ENCODE peak calls at places on chromosomes 11 and 22, in nine cellular contexts. Z is bronchial epithelial cell; O is PC-9; R is AG10803; S is HCT116; D is cardiac muscle cell; M is activated CD8-positive, alpha-beta T cell treated with anti-CD3 and anti-CD28 coated beads for 36 hours; A is tibial artery; X is fibroblast of the aortic adventitia. J is an unnamed sample.

GRCh38 chr11:135074397-135074998 is 662.5 kb upstream of the B3GAT1 start:
- DNase-seq in A (no peak), O (no peak), Z (peak), R (no peak), X (no peak), S (no peak), D (peak), M (no peak), J (peak)

GRCh38 chr22:28706845-28707244 is 27.2 kb upstream of the TTC28 start:
- DNase-seq in Z (no peak), O (no peak), X (no peak), M (no peak), S (no peak), D (no peak), R (no peak), A (peak), J (no peak)

GRCh38 chr11:44887598-44887997 is 63.1 kb downstream of the TP53I11 start:
- DNase-seq in O (no peak), S (no peak), M (no peak), X (no peak), R (no peak), A (no peak), D (no peak), Z (no peak), J (no peak)

GRCh38 chr11:77113382-77114088 is 10.9 kb downstream of the OMP start:
- DNase-seq in A (no peak), X (peak), O (no peak), S (no peak), D (peak), M (peak), Z (peak), R (peak), J (no peak)

GRCh38 chr11:134743809-134744195 is 331.8 kb upstream of the B3GAT1 start:
- DNase-seq in D (no peak), O (no peak), R (no peak), X (no peak), Z (no peak), M (no peak), A (no peak), S (no peak), J (no peak)

GRCh38 chr11:108635106-108635505 is 29.8 kb upstream of the DDX10 start:
- DNase-seq in Z (peak), D (no peak), M (no peak), A (no peak), O (peak), R (peak), X (no peak), S (no peak), J (no peak)

GRCh38 chr22:37546436-37547248 is 13.6 kb upstream of the CDC42EP1 start:
- DNase-seq in D (peak), Z (no peak), S (no peak), X (peak), R (peak), M (no peak), A (peak), O (peak), J (no peak)

GRCh38 chr11:17974246-17974645 is 38.6 kb downstream of the SERGEF start:
- DNase-seq in R (no peak), S (no peak), M (no peak), D (no peak), O (peak), Z (no peak), A (no peak), X (no peak), J (no peak)

GRCh38 chr11:3080104-3080503 is 22.9 kb upstream of the CARS1 start:
- DNase-seq in A (no peak), O (peak), Z (peak), X (peak), M (no peak), R (no peak), D (peak), S (no peak), J (no peak)

GRCh38 chr11:12827369-12827768 is 153.1 kb downstream of the TEAD1 start:
- DNase-seq in S (no peak), Z (no peak), R (no peak), O (no peak), A (no peak), M (no peak), D (no peak), X (no peak), J (no peak)

GRCh38 chr22:39349506-39349966 is 255 bp upstream of the SYNGR1 start:
- DNase-seq in M (peak), S (no peak), A (no peak), Z (no peak), D (peak), R (no peak), X (no peak), O (no peak), J (no peak)

GRCh38 chr11:65448418-65449196 is 26.0 kb downstream of the NEAT1 start:
- DNase-seq in X (no peak), R (peak), S (no peak), M (peak), O (peak), D (peak), A (peak), Z (peak), J (no peak)

GRCh38 chr22:48422900-48423480 is 1404.7 kb downstream of the BRD1 start:
- DNase-seq in O (no peak), S (no peak), Z (no peak), A (peak), M (no peak), X (no peak), R (no peak), D (no peak), J (no peak)

GRCh38 chr11:116605543-116605942 is 167.2 kb downstream of the BUD13 start:
- DNase-seq in S (peak), O (peak), M (peak), A (no peak), X (peak), D (peak), Z (peak), R (no peak), J (peak)

GRCh38 chr11:6320411-6321207 is at the start of gene CAVIN3:
- DNase-seq in A (peak), D (peak), X (peak), S (peak), Z (peak), M (peak), R (peak), O (no peak), J (no peak)

GRCh38 chr22:20531404-20532181 is 24.2 kb downstream of the MED15 start:
- DNase-seq in X (peak), D (peak), S (peak), A (peak), M (no peak), Z (peak), O (peak), R (peak), J (no peak)

GRCh38 chr11:119996556-119996955 is 141.4 kb downstream of the TRIM29 start:
- DNase-seq in M (no peak), O (no peak), D (no peak), Z (no peak), S (no peak), A (no peak), X (no peak), R (no peak), J (no peak)

GRCh38 chr22:22487059-22487458 is 21.5 kb downstream of the ZNF280B start:
- DNase-seq in R (no peak), A (no peak), S (no peak), X (no peak), M (no peak), O (no peak), Z (no peak), D (no peak), J (no peak)

GRCh38 chr22:38733329-38734202 is 22.2 kb downstream of the SUN2 start:
- DNase-seq in X (peak), A (peak), Z (peak), O (no peak), D (peak), M (peak), R (peak), S (no peak), J (peak)

GRCh38 chr11:23590909-23591308 is 730.6 kb upstream of the CCDC179 start:
- DNase-seq in Z (no peak), X (no peak), R (no peak), S (no peak), D (no peak), O (no peak), A (no peak), M (no peak), J (no peak)

GRCh38 chr11:65225284-65226102 is 36.3 kb upstream of the POLA2 start:
- DNase-seq in M (peak), X (peak), R (peak), Z (peak), S (no peak), D (peak), A (peak), O (no peak), J (no peak)

GRCh38 chr11:12577746-12578644 is 96.2 kb upstream of the TEAD1 start:
- DNase-seq in S (no peak), A (no peak), M (no peak), X (no peak), R (no peak), D (no peak), O (no peak), Z (no peak), J (no peak)

GRCh38 chr22:27088026-27088425 is 430.6 kb downstream of the MIAT start:
- DNase-seq in X (peak), S (no peak), Z (no peak), R (peak), D (peak), A (no peak), M (no peak), O (no peak), J (no peak)

GRCh38 chr11:61968758-61969390 is 1.4 kb upstream of the FTH1 start:
- DNase-seq in R (no peak), Z (no peak), D (no peak), O (peak), S (no peak), A (peak), X (no peak), M (no peak), J (no peak)

GRCh38 chr11:68508425-68508824 is 47.9 kb downstream of the PPP6R3 start:
- DNase-seq in M (no peak), X (peak), D (no peak), R (peak), S (no peak), A (no peak), Z (no peak), O (no peak), J (no peak)

GRCh38 chr11:17014774-17015638 is 792 bp upstream of the PLEKHA7 start:
- DNase-seq in O (peak), R (no peak), Z (peak), X (peak), M (peak), A (no peak), D (peak), S (peak), J (no peak)

GRCh38 chr11:74820763-74821162 is 72.1 kb downstream of the RNF169 start:
- DNase-seq in A (no peak), X (peak), O (no peak), S (no peak), D (peak), Z (peak), R (peak), M (no peak), J (no peak)

GRCh38 chr22:35505394-35506258 is 35.0 kb upstream of the RASD2 start:
- DNase-seq in A (no peak), O (no peak), X (no peak), M (no peak), Z (no peak), D (no peak), S (no peak), R (no peak), J (no peak)

GRCh38 chr11:110130642-110131238 is 37.5 kb downstream of the ZC3H12C start:
- DNase-seq in R (no peak), S (no peak), A (no peak), D (peak), O (no peak), X (no peak), Z (no peak), M (no peak), J (no peak)

GRCh38 chr22:38755911-38756532 is at the start of gene SUN2:
- DNase-seq in Z (peak), X (peak), M (peak), A (peak), O (peak), R (peak), S (no peak), D (peak), J (peak)

GRCh38 chr11:36186797-36187196 is 102.4 kb downstream of the COMMD9 start:
- DNase-seq in M (no peak), Z (no peak), X (no peak), S (no peak), R (no peak), O (no peak), A (no peak), D (no peak), J (no peak)

GRCh38 chr11:41074318-41074717 is 385.1 kb downstream of the LRRC4C start:
- DNase-seq in D (no peak), M (no peak), S (no peak), Z (no peak), O (no peak), R (no peak), X (no peak), A (no peak), J (no peak)

GRCh38 chr11:118915941-118916841 is 9.5 kb downstream of the BCL9L start:
- DNase-seq in R (no peak), O (no peak), D (no peak), Z (no peak), M (no peak), S (no peak), A (peak), X (no peak), J (no peak)

GRCh38 chr11:108616549-108616948 is 23.0 kb upstream of the EXPH5 start:
- DNase-seq in D (peak), A (no peak), M (no peak), X (peak), O (peak), R (peak), Z (peak), S (peak), J (no peak)

GRCh38 chr11:76810151-76810853 is 27.1 kb downstream of the TSKU start:
- DNase-seq in R (peak), O (no peak), D (peak), Z (peak), A (no peak), S (peak), M (peak), X (peak), J (no peak)

GRCh38 chr11:78205691-78206090 is 17.0 kb downstream of the USP35 start:
- DNase-seq in A (peak), Z (no peak), X (no peak), R (no peak), D (no peak), S (no peak), M (no peak), O (no peak), J (no peak)
- TF ChIP-seq CTCF in A (no peak), Z (no peak), X (no peak), R (no peak), D (no peak), S (no peak), M (no peak), O (no peak), J (no peak)

GRCh38 chr11:46075928-46076327 is 45.3 kb downstream of the PHF21A start:
- DNase-seq in X (no peak), M (no peak), A (no peak), S (no peak), O (no peak), Z (no peak), R (no peak), D (no peak), J (no peak)
- TF ChIP-seq CTCF in X (peak), M (no peak), A (no peak), S (no peak), O (peak), Z (peak), R (peak), D (peak), J (peak)

GRCh38 chr11:57324886-57325734 is at the start of gene TNKS1BP1:
- DNase-seq in X (peak), Z (peak), R (peak), O (peak), A (peak), S (peak), D (peak), M (peak), J (peak)
- TF ChIP-seq CTCF in X (peak), Z (no peak), R (peak), O (no peak), A (no peak), S (no peak), D (no peak), M (no peak), J (no peak)

GRCh38 chr22:43057641-43058040 is 31.6 kb downstream of the TTLL1 start:
- DNase-seq in X (no peak), S (no peak), O (no peak), Z (no peak), D (no peak), A (no peak), M (no peak), R (no peak), J (no peak)
- TF ChIP-seq CTCF in X (no peak), S (no peak), O (no peak), Z (no peak), D (no peak), A (no peak), M (no peak), R (no peak), J (no peak)

DNA sequence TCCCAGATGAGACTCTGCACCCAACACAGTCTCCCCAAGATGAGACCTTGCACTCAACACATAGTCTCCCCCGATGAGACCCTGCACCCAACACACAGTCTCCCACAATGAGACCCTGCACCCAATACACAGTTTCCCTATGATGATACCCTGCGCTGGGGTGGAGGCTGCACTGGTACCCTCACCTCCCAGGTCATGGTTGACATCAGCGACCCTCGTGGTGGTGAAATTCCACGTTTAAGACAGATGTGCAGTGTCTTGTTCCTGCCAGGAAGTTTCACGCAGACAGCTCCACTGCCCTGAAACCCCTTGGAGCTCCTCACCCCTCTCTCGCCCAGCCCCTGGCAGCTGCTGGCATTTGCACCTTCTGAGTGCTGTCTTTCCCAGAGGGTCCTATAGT is 9.5 kb downstream of the MUC5AC start:
- DNase-seq in X (no peak), R (no peak), O (no peak), S (no peak), Z (no peak), M (no peak), A (peak), D (no peak), J (no peak)
- TF ChIP-seq CTCF in X (no peak), R (no peak), O (no peak), S (no peak), Z (no peak), M (no peak), A (no peak), D (no peak), J (no peak)

DNA sequence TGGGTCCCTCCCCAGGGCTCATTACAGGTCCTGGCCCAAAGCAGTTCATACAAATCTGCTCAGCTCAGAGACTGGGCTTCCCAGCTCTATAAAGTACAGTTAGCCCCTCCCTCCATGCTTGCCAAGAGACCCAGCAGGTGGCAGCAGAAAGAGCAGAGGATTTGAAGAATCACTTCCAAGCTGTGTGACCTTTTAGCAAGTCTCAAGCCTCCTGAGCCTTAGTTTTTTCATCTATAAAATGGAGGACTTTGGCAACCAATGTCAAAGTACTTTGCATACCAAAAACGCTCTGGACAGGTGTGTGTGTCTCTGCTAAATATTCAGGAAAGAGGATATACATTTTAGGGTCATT is 26.6 kb downstream of the RELT start:
- DNase-seq in X (no peak), R (no peak), M (peak), Z (no peak), O (no peak), D (no peak), S (no peak), A (no peak), J (no peak)
- TF ChIP-seq CTCF in X (peak), R (peak), M (no peak), Z (peak), O (peak), D (peak), S (peak), A (no peak), J (peak)

J was measured in LNCaP clone FGC.